ENCODE peak calls at places on chromosomes 4 and X, in seven cellular contexts. N, Q, R, W, S, X and L are unnamed samples.

GRCh38 chr4:128859887-128860774 is 50.6 kb downstream of the JADE1 start:
- DNase-seq in X (no peak), Q (no peak), W (no peak), S (no peak), N (no peak), R (no peak), L (no peak)

GRCh38 chr4:87005369-87005689 is 70.5 kb downstream of the AFF1 start:
- DNase-seq in R (no peak), N (no peak), S (no peak), W (no peak), X (no peak), Q (no peak), L (no peak)

GRCh38 chr4:53510981-53511380 is 80.3 kb downstream of the LNX1 start:
- DNase-seq in Q (no peak), W (no peak), N (no peak), S (no peak), X (no peak), R (no peak), L (no peak)

GRCh38 chr4:12123709-12124108 is 695.0 kb upstream of the HS3ST1 start:
- DNase-seq in X (no peak), S (no peak), R (no peak), W (no peak), Q (no peak), N (no peak), L (no peak)

GRCh38 chr4:81470456-81471327 is 1.0 kb downstream of the RASGEF1B start:
- DNase-seq in X (no peak), W (peak), S (no peak), N (peak), Q (peak), R (peak), L (no peak)

GRCh38 chr4:111601671-111602070 is 543.6 kb upstream of the FAM241A start:
- DNase-seq in Q (no peak), R (no peak), N (no peak), S (no peak), W (no peak), X (no peak), L (no peak)

GRCh38 chrX:150548684-150549083 is 19.7 kb upstream of the MTM1 start:
- DNase-seq in X (no peak), R (no peak), W (no peak), N (no peak), S (no peak), Q (no peak), L (no peak)

GRCh38 chr4:2862528-2862927 is 18.9 kb downstream of the ADD1 start:
- DNase-seq in W (no peak), S (no peak), R (peak), Q (no peak), X (no peak), N (no peak), L (peak)

GRCh38 chrX:17549005-17549685 is 174.1 kb downstream of the NHS start:
- DNase-seq in S (no peak), W (no peak), N (no peak), Q (no peak), X (no peak), R (no peak), L (no peak)